ENCODE peak calls at places on chromosomes 11 and 22, in nine cellular contexts. V is epithelial cell of esophagus, L is fibroblast of mammary gland, Z is fibroblast of pulmonary artery, T is heart right ventricle, O is SK-N-SH, N is pancreas, F is right atrium auricular region, R is heart left ventricle. J is an unnamed sample.

GRCh38 chr11:110509485-110509884 is 79.7 kb downstream of the FDX1 start:
- DNase-seq in Z (no peak), F (no peak), R (no peak), L (no peak), O (no peak), V (no peak), T (no peak), N (no peak), J (no peak)

GRCh38 chr11:79352304-79352703 is 88.5 kb downstream of the TENM4 start:
- DNase-seq in R (no peak), V (no peak), L (no peak), O (peak), T (no peak), N (no peak), Z (no peak), F (no peak), J (no peak)

GRCh38 chr11:122665882-122666281 is 10.4 kb downstream of the UBASH3B start:
- DNase-seq in V (no peak), T (no peak), R (no peak), Z (no peak), O (no peak), F (no peak), N (no peak), L (no peak), J (no peak)

GRCh38 chr11:74849525-74850391 is 99.1 kb downstream of the XRRA1 start:
- DNase-seq in L (peak), R (no peak), F (no peak), V (peak), Z (peak), N (no peak), O (no peak), T (no peak), J (no peak)

GRCh38 chr11:108591893-108592292 is 1.7 kb downstream of the EXPH5 start:
- DNase-seq in R (no peak), Z (no peak), F (no peak), T (no peak), O (no peak), L (no peak), V (peak), N (no peak), J (no peak)

GRCh38 chr11:119880143-119880542 is 151.1 kb upstream of the NECTIN1 start:
- DNase-seq in F (no peak), Z (no peak), L (no peak), T (no peak), N (no peak), V (no peak), O (no peak), R (no peak), J (no peak)

GRCh38 chr11:103619480-103619879 is 417.0 kb upstream of the DDI1 start:
- DNase-seq in N (no peak), O (no peak), L (peak), F (no peak), Z (peak), V (peak), R (no peak), T (no peak), J (no peak)

GRCh38 chr11:104700609-104701008 is 197.7 kb downstream of the CASP12 start:
- DNase-seq in R (no peak), O (no peak), T (no peak), L (peak), V (peak), N (no peak), Z (peak), F (no peak), J (no peak)

GRCh38 chr22:30422481-30423295 is 2.9 kb upstream of the MTFP1 start:
- DNase-seq in O (no peak), L (peak), Z (peak), F (peak), V (peak), N (peak), R (peak), T (peak), J (peak)

GRCh38 chr11:105697291-105697690 is 87.4 kb downstream of the GRIA4 start:
- DNase-seq in O (no peak), T (no peak), R (no peak), N (no peak), Z (no peak), V (no peak), F (no peak), L (no peak), J (no peak)

GRCh38 chr11:19779740-19780139 is 67.1 kb downstream of the NAV2 start:
- DNase-seq in V (no peak), Z (no peak), O (no peak), F (no peak), N (no peak), R (no peak), L (no peak), T (no peak), J (peak)

GRCh38 chr22:46123694-46124382 is 26.5 kb upstream of the PPARA start:
- DNase-seq in T (no peak), F (no peak), R (no peak), L (no peak), Z (no peak), O (no peak), N (no peak), V (no peak), J (no peak)

GRCh38 chr11:119615003-119615878 is 113.8 kb downstream of the NECTIN1 start:
- DNase-seq in O (no peak), F (no peak), R (no peak), L (peak), N (no peak), Z (peak), V (peak), T (no peak), J (no peak)

GRCh38 chr22:27731621-27732020 is 69.9 kb downstream of the MN1 start:
- DNase-seq in Z (no peak), N (no peak), O (no peak), F (no peak), L (no peak), R (no peak), V (no peak), T (no peak), J (no peak)

GRCh38 chr22:25700996-25701815 is 40.8 kb upstream of the MYO18B start:
- DNase-seq in F (no peak), O (peak), Z (no peak), R (no peak), L (peak), N (no peak), T (peak), V (no peak), J (no peak)

GRCh38 chr11:45411221-45411946 is 125.2 kb upstream of the SYT13 start:
- DNase-seq in T (no peak), F (no peak), Z (peak), V (no peak), N (no peak), L (peak), O (peak), R (no peak), J (peak)

GRCh38 chr11:121416909-121417567 is 35.1 kb upstream of the SORL1 start:
- DNase-seq in V (peak), L (peak), F (peak), T (peak), N (peak), O (no peak), Z (peak), R (peak), J (peak)

GRCh38 chr11:79439893-79440450 is 858 bp downstream of the TENM4 start:
- DNase-seq in T (no peak), O (peak), F (no peak), V (peak), N (no peak), R (peak), Z (no peak), L (no peak), J (peak)

GRCh38 chr11:19919050-19919561 is 206.5 kb downstream of the NAV2 start:
- DNase-seq in L (peak), Z (peak), O (no peak), T (peak), N (peak), R (no peak), F (no peak), V (peak), J (peak)

GRCh38 chr11:41085123-41085522 is 374.3 kb downstream of the LRRC4C start:
- DNase-seq in V (no peak), N (no peak), F (no peak), T (no peak), R (no peak), Z (no peak), O (no peak), L (no peak), J (no peak)

GRCh38 chr22:22811016-22812009 is 76.3 kb upstream of the IGLL5 start:
- DNase-seq in T (no peak), F (no peak), R (no peak), L (no peak), N (no peak), O (no peak), V (no peak), Z (no peak), J (no peak)

GRCh38 chr11:122721964-122722266 is 66.4 kb downstream of the UBASH3B start:
- DNase-seq in F (no peak), V (peak), T (no peak), R (no peak), O (no peak), Z (peak), L (peak), N (no peak), J (no peak)

GRCh38 chr11:17479284-17480214 is 2.9 kb upstream of the ABCC8 start:
- DNase-seq in Z (peak), T (no peak), L (no peak), R (no peak), N (peak), V (peak), O (peak), F (no peak), J (no peak)

GRCh38 chr22:45154383-45154782 is 9.3 kb upstream of the NUP50 start:
- DNase-seq in F (no peak), N (no peak), O (no peak), Z (peak), T (no peak), V (peak), L (peak), R (no peak), J (no peak)

GRCh38 chr11:64233913-64234839 is at the start of gene VEGFB:
- DNase-seq in V (peak), F (no peak), T (peak), O (peak), N (peak), R (peak), Z (peak), L (no peak), J (no peak)

GRCh38 chr11:72652871-72653615 is 21.2 kb downstream of the PDE2A start:
- DNase-seq in T (no peak), F (no peak), V (no peak), R (no peak), N (no peak), L (no peak), O (peak), Z (no peak), J (no peak)

GRCh38 chr11:36509694-36510566 is at the start of gene TRAF6:
- DNase-seq in T (peak), O (peak), R (peak), F (peak), N (peak), Z (peak), V (peak), L (peak), J (peak)

DNA sequence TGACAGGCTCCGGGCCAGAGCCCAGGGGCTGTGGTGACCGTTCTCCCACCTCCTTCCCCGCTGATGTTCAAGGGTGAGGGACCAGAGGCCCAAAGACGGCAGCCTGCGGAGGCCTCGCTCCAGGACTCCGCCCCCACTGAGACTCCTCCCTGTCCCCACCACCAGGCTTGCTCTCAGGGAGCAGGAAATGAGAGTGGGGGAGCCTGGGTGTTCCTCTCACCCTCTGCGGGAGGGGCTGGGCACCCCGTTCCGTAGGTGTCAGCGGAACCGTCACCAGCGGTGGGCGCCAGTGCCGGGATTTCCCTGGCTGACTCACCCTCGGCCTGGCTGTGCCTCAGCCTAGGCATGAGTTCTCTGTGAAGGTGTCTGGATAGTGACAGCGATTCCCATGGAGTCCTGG is 15.7 kb downstream of the DAGLA start:
- DNase-seq in L (peak), V (peak), R (peak), O (peak), F (peak), N (peak), T (peak), Z (peak), J (peak)
- H3K4me3 ChIP-seq in L (peak), V (no peak), R (peak), O (no peak), F (no peak), N (peak), T (peak), Z (no peak), J (peak)

DNA sequence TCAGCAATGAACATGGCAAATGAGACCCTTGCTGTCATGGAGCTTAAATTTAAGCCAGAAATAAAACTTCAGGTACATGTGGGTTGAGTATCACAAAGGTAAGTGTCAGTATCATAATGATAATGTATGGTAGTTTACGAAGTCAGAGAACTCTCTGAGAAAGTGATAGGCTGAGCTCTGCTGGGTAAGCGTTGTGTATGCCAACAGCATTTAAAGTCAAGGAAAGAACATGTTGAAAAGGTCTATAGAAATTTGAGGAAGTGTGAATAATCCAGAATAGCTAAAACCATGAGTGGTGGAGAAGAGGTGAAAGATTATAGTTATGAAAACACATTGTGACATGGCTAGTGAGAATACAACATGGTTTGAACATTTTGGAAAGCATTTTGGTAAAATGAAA is 17.4 kb upstream of the CTSC start:
- DNase-seq in N (no peak), L (no peak), Z (no peak), O (no peak), V (no peak), F (no peak), R (no peak), T (no peak), J (no peak)
- H3K4me3 ChIP-seq in N (no peak), L (no peak), Z (no peak), O (no peak), V (no peak), F (no peak), R (no peak), T (no peak), J (no peak)

GRCh38 chr11:107272561-107272960 is 185.1 kb downstream of the CWF19L2 start:
- DNase-seq in T (no peak), N (no peak), O (no peak), L (no peak), V (no peak), Z (no peak), R (no peak), F (no peak), J (no peak)

GRCh38 chr11:107276057-107276456 is 181.6 kb downstream of the CWF19L2 start:
- DNase-seq in R (no peak), T (no peak), V (no peak), F (no peak), L (peak), Z (peak), O (no peak), N (no peak), J (no peak)

GRCh38 chr11:107265591-107265990 is 192.0 kb downstream of the CWF19L2 start:
- DNase-seq in V (no peak), F (no peak), N (no peak), L (no peak), T (no peak), R (no peak), Z (no peak), O (no peak), J (no peak)

GRCh38 chr11:107275632-107276031 is 182.0 kb downstream of the CWF19L2 start:
- DNase-seq in Z (no peak), O (no peak), R (no peak), V (peak), F (no peak), L (peak), N (no peak), T (no peak), J (no peak)

DNA sequence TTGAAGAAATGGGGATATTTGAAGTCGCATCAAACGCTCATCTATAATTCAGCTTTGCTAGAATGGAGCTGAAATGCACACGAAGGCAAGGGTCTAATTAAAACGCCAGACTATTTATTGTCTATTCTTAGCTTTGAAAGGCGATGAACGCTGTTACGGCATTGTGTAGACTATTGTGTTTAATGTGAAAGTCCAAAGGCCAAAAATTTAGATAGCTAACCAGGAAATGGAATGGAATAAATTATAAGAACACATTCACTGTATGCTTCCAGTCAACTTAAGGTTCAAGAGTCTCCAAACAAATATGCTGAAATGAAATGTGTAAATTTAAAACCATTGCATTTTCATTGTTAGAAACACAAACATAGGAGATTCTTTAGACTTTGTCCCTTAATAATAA is 186.2 kb downstream of the CWF19L2 start:
- DNase-seq in Z (no peak), L (no peak), T (no peak), F (no peak), R (no peak), N (no peak), V (no peak), O (no peak), J (no peak)
- H3K4me3 ChIP-seq in Z (no peak), L (no peak), T (no peak), F (no peak), R (no peak), N (no peak), V (no peak), O (no peak), J (no peak)

DNA sequence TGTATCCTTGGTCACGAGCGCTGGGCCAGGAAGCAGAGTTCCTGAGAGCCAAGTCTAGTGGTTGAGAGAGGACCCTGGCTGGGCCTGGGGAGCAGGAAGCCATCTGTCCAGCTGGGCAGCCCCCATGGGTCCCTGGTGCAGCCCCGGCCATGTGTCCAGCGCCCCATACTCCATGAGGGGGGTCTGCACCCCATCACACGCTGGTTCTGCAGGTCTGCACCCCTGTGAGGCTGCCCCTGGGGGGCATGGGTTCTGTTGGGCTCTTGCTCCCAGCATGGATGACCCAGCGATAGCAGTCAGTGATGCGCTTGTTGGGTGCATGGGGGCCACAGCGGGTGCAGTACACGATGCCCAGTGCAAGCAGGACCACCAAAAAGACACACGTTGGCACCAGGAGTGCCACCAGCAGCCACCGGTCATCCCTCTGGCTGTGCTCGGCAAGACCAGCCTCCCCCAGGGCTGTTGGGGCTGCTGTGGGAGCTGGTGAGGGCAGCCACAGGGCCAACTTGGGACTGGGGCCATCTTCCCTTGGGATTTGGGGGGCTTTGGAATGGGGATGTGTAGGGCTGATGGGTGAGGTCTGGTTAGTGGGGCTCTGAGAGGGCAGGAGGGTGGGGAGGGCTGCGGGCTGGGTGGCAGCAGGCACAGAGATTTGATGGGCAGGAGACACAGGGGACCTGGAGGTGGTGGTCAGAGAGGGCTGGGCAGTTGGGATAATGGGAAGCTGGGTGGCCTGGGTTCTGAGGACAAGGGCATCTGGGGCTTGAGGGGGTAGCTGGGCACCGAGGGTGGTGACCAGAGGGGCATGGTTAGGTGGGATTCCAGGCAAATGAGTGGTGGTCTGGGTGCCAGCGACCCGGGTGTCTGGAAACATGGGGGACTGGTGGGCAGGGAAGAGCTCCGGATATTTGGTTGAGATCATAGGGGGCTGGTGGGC is 2.0 kb downstream of the CD248 start:
- DNase-seq in N (no peak), F (no peak), O (no peak), T (no peak), V (no peak), L (no peak), R (peak), Z (no peak), J (no peak)
- H3K4me3 ChIP-seq in N (peak), F (peak), O (no peak), T (peak), V (no peak), L (peak), R (peak), Z (peak), J (peak)

DNA sequence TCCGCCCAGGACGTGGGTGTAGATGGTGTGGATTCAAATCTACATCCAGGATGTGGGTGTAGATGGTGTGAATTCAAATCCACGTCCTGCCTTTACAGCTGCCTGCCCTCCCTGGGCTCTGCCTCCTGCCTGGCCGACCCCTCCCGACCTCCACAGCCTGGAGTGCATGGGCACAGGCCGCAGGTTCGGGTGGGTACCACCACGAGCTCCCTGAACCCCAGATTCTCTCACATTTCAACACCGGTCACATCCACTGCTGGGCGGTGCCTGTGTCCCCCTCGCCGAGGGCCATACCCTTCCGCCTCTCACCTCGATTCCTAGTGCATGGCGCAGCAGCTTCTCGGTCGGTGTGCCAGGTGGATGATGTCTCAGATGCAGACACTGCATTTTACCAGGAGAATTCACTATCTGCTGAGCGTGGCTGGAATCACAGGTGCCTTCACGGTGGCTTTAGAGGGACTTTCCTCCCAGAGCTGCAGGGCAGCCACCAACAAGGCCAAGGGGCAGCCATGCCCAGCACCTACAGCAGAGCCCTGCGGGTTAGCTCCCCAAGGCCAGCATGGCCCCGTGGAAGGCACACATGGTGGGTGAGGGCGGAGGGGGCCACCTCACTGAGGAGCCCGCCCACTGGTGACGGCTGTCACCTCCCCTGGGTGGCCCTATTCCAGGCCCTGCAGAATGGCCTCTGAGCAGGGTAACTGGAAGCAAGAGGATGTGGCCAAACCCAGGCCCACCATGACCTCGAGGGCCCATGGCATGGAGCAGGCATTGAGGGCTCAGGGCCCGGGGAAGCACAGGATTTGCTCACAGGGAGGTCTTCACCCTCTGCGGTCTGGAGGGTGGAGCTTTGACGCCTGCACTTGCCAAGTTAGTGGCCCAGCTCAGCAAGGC is 638.5 kb downstream of the TBC1D22A start:
- DNase-seq in O (no peak), F (no peak), R (no peak), V (no peak), N (no peak), T (no peak), Z (no peak), L (no peak), J (no peak)
- H3K4me3 ChIP-seq in O (no peak), F (no peak), R (no peak), V (no peak), N (no peak), T (no peak), Z (no peak), L (no peak), J (no peak)

J was measured in coronary artery.